ENCODE peak calls at places on chromosome 7, in five cellular contexts. One of them, this sample, is unnamed. For H3K4me1, the result is how much of the 10 kb centered on the place peaks cover.

GRCh38 chr7:81877890-81878289 is 108.0 kb upstream of the HGF start:
- DNase-seq in right cardiac atrium: no peak
- DNase-seq in uterus: no peak
- DNase-seq in aorta: no peak
- DNase-seq in MM.1S: no peak
- DNase-seq in this sample: no peak

GRCh38 chr7:22996470-22996869 is 17.5 kb downstream of the HYCC1 start:
- DNase-seq in right cardiac atrium: no peak
- DNase-seq in uterus: no peak
- DNase-seq in aorta: no peak
- DNase-seq in MM.1S: no peak
- DNase-seq in this sample: no peak

GRCh38 chr7:147861058-147861716 is 729.4 kb upstream of the C7orf33 start:
- DNase-seq in right cardiac atrium: no peak
- DNase-seq in uterus: no peak
- DNase-seq in aorta: no peak
- DNase-seq in MM.1S: no peak
- DNase-seq in this sample: no peak

GRCh38 chr7:120181499-120181898 is 91.5 kb upstream of the KCND2 start:
- DNase-seq in right cardiac atrium: no peak
- DNase-seq in uterus: no peak
- DNase-seq in aorta: no peak
- DNase-seq in MM.1S: no peak
- DNase-seq in this sample: no peak

GRCh38 chr7:108630002-108630401 is 60.3 kb downstream of the DNAJB9 start:
- DNase-seq in right cardiac atrium: no peak
- DNase-seq in uterus: no peak
- DNase-seq in aorta: no peak
- DNase-seq in MM.1S: no peak
- DNase-seq in this sample: no peak

GRCh38 chr7:50121269-50121668 is 28.2 kb upstream of the ZPBP start:
- DNase-seq in right cardiac atrium: no peak
- DNase-seq in uterus: no peak
- DNase-seq in aorta: no peak
- DNase-seq in MM.1S: peak
- DNase-seq in this sample: no peak

GRCh38 chr7:93980744-93981479 is 23.2 kb downstream of the BET1 start:
- DNase-seq in right cardiac atrium: no peak
- DNase-seq in uterus: no peak
- DNase-seq in aorta: no peak
- DNase-seq in MM.1S: no peak
- DNase-seq in this sample: no peak

GRCh38 chr7:130838738-130839137 is 104.7 kb upstream of the KLF14 start:
- DNase-seq in right cardiac atrium: no peak
- DNase-seq in uterus: no peak
- DNase-seq in aorta: no peak
- DNase-seq in MM.1S: peak
- DNase-seq in this sample: no peak

GRCh38 chr7:116540743-116541142 is 15.9 kb downstream of the CAV1 start:
- DNase-seq in right cardiac atrium: no peak
- DNase-seq in uterus: no peak
- DNase-seq in aorta: no peak
- DNase-seq in MM.1S: no peak
- DNase-seq in this sample: no peak

GRCh38 chr7:39952378-39952777 is 2.3 kb downstream of the CDK13 start:
- DNase-seq in right cardiac atrium: no peak
- DNase-seq in uterus: no peak
- DNase-seq in aorta: no peak
- DNase-seq in MM.1S: no peak
- DNase-seq in this sample: no peak

GRCh38 chr7:105975770-105976428 is 12.8 kb downstream of the CDHR3 start:
- DNase-seq in right cardiac atrium: no peak
- DNase-seq in uterus: no peak
- DNase-seq in aorta: no peak
- DNase-seq in MM.1S: no peak
- DNase-seq in this sample: no peak

GRCh38 chr7:23600251-23600650 is 3.1 kb downstream of the CCDC126 start:
- DNase-seq in right cardiac atrium: no peak
- DNase-seq in uterus: no peak
- DNase-seq in aorta: no peak
- DNase-seq in MM.1S: no peak
- DNase-seq in this sample: no peak

GRCh38 chr7:19920200-19920599 is 146.8 kb upstream of the TMEM196 start:
- DNase-seq in right cardiac atrium: no peak
- DNase-seq in uterus: no peak
- DNase-seq in aorta: no peak
- DNase-seq in MM.1S: no peak
- DNase-seq in this sample: no peak

GRCh38 chr7:151249034-151249731 is 689 bp upstream of the SMARCD3 start:
- DNase-seq in right cardiac atrium: peak
- DNase-seq in uterus: peak
- DNase-seq in aorta: peak
- DNase-seq in MM.1S: no peak
- DNase-seq in this sample: peak

GRCh38 chr7:34759477-34760125 is 101.6 kb downstream of the NPSR1 start:
- DNase-seq in right cardiac atrium: no peak
- DNase-seq in uterus: no peak
- DNase-seq in aorta: no peak
- DNase-seq in MM.1S: peak
- DNase-seq in this sample: no peak

GRCh38 chr7:26620352-26620751 is 244.0 kb downstream of the SKAP2 start:
- DNase-seq in right cardiac atrium: peak
- DNase-seq in uterus: no peak
- DNase-seq in aorta: no peak
- DNase-seq in MM.1S: no peak
- DNase-seq in this sample: peak

GRCh38 chr7:664402-664775 is 62.1 kb upstream of the DNAAF5 start:
- DNase-seq in right cardiac atrium: no peak
- DNase-seq in uterus: no peak
- DNase-seq in aorta: no peak
- DNase-seq in MM.1S: no peak
- DNase-seq in this sample: no peak
- H3K27ac ChIP-seq in right cardiac atrium: peak
- H3K27ac ChIP-seq in uterus: peak
- H3K27ac ChIP-seq in aorta: no peak
- H3K27ac ChIP-seq in MM.1S: no peak
- H3K27ac ChIP-seq in this sample: no peak

GRCh38 chr7:99790407-99790806 is 6.4 kb upstream of the CYP3A4 start:
- DNase-seq in right cardiac atrium: no peak
- DNase-seq in uterus: no peak
- DNase-seq in aorta: no peak
- DNase-seq in MM.1S: no peak
- DNase-seq in this sample: no peak
- H3K4me1 ChIP-seq in right cardiac atrium: under half
- H3K4me1 ChIP-seq in uterus: under half
- H3K4me1 ChIP-seq in aorta: under half
- H3K4me1 ChIP-seq in MM.1S: under half
- H3K4me1 ChIP-seq in this sample: under half

GRCh38 chr7:17095001-17095574 is 203.4 kb upstream of the AHR start:
- DNase-seq in right cardiac atrium: no peak
- DNase-seq in uterus: no peak
- DNase-seq in aorta: peak
- DNase-seq in MM.1S: no peak
- DNase-seq in this sample: no peak
- H3K27ac ChIP-seq in right cardiac atrium: no peak
- H3K27ac ChIP-seq in uterus: no peak
- H3K27ac ChIP-seq in aorta: no peak
- H3K27ac ChIP-seq in MM.1S: no peak
- H3K27ac ChIP-seq in this sample: no peak

GRCh38 chr7:29328050-29328449 is 133.5 kb downstream of the CHN2 start:
- DNase-seq in right cardiac atrium: no peak
- DNase-seq in uterus: no peak
- DNase-seq in aorta: no peak
- DNase-seq in MM.1S: no peak
- DNase-seq in this sample: no peak
- H3K4me1 ChIP-seq in right cardiac atrium: under half
- H3K4me1 ChIP-seq in uterus: under half
- H3K4me1 ChIP-seq in aorta: under half
- H3K4me1 ChIP-seq in MM.1S: under half
- H3K4me1 ChIP-seq in this sample: under half

DNA sequence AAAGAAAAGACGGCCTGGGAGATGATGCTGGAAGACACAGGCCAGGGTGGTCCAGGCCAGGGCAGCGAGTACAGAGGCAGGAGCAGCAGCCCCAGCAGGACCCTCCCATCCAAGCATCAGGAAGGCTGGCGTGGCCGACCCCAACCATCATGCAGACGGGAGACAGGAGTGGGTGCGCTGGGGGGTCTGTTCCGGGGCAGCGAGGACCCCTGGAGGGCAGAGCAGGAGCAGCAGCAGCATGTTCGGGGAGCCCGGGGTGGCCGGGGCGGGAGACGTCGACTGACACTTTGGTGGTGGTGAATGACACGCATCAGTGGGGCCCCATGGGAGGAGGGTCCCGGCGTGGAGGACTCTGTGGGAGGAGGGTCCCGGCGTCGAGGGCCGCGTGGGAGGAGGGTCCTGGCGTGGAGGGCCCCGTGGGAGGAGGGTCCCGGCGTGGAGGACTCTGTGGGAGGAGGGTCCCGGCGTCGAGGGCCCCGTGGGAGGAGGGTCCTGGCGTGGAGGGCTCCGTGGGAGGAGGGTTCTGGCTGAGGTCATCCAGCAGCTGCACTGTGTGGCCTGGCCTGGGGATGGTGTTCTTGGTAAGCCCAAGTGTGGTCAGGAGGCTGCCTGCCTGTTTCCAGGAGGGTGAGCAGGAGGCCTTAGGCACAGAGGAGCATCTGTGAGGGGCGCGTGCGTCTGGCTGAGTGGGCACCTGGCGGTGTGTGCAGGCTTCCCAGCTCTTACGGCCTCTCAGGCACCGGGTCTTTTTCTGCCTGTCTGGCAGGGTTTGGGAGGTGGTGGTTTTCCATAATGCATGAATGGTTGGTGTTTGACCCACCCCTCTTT is 38.9 kb downstream of the FAM20C start:
- DNase-seq in right cardiac atrium: no peak
- DNase-seq in uterus: no peak
- DNase-seq in aorta: no peak
- DNase-seq in MM.1S: no peak
- DNase-seq in this sample: no peak
- H3K27ac ChIP-seq in right cardiac atrium: no peak
- H3K27ac ChIP-seq in uterus: no peak
- H3K27ac ChIP-seq in aorta: no peak
- H3K27ac ChIP-seq in MM.1S: no peak
- H3K27ac ChIP-seq in this sample: peak

DNA sequence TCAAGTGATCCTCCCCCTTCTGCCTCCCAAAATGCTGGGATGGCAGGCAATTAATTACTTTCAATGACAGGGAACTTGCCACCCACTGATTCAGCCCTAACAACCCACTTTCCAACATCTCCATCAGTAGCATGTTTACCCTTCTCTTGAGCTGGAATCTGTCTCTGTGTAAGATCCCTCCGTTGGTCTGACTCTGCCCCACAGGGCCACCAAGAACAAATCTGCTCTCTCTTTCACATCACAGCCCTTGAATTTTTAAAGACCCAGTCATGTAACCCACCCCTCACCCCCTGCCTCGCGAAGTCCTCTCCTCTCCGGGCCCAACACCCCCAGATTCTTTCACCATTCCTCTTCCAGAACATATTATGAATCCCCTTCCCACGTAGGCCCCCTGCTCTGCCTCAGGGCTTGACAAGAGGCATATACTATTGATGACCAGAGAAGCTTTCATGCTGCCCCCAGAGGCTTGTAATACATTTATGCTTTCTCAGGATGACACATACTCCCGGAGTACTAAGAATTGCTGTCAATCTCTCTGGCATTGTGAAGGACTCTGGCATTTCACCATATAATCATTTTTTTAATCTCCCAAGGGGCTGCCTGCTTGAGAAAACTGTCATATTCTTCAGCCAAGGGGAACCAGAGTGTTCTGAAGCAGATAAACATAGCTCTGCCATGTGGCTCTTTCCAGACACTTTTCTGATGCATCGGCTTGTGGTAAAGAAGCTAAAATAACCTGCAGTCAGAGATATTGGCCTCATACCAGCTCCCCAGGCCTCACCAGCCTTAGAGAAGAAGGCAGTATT is 179.2 kb upstream of the AUTS2 start:
- DNase-seq in right cardiac atrium: no peak
- DNase-seq in uterus: no peak
- DNase-seq in aorta: no peak
- DNase-seq in MM.1S: no peak
- DNase-seq in this sample: no peak
- H3K4me1 ChIP-seq in right cardiac atrium: under half
- H3K4me1 ChIP-seq in uterus: under half
- H3K4me1 ChIP-seq in aorta: under half
- H3K4me1 ChIP-seq in MM.1S: under half
- H3K4me1 ChIP-seq in this sample: under half

GRCh38 chr7:127392182-127392565 is 334 bp downstream of the ZNF800 start:
- DNase-seq in right cardiac atrium: peak
- DNase-seq in uterus: peak
- DNase-seq in aorta: peak
- DNase-seq in MM.1S: peak
- DNase-seq in this sample: peak
- H3K27ac ChIP-seq in right cardiac atrium: peak
- H3K27ac ChIP-seq in uterus: peak
- H3K27ac ChIP-seq in aorta: peak
- H3K27ac ChIP-seq in MM.1S: peak
- H3K27ac ChIP-seq in this sample: peak

This sample was measured in psoas muscle.